ENCODE peak calls at places on chromosomes 1 and 21, in eight cellular contexts. A is suprapubic skin, E is stomach, R is transverse colon, Y is H1, P is A549, T is tibial nerve, H is esophagus muscularis mucosa. Z is an unnamed sample.

GRCh38 chr1:240107058-240107684 is 15.5 kb downstream of the FMN2 start:
- DNase-seq in A (no peak), E (no peak), R (no peak), Y (no peak), P (no peak), T (no peak), H (no peak), Z (no peak)

GRCh38 chr1:173295995-173296394 is 88.9 kb upstream of the TNFSF4 start:
- DNase-seq in A (no peak), E (no peak), R (no peak), Y (no peak), P (no peak), T (no peak), H (no peak), Z (no peak)

GRCh38 chr1:172148213-172148612 is 272.3 kb upstream of the C1orf105 start:
- DNase-seq in A (no peak), E (no peak), R (no peak), Y (no peak), P (no peak), T (no peak), H (no peak), Z (no peak)

GRCh38 chr1:15761729-15762128 is 3.1 kb downstream of the FBLIM1 start:
- DNase-seq in A (no peak), E (no peak), R (no peak), Y (no peak), P (no peak), T (no peak), H (no peak), Z (no peak)

GRCh38 chr1:36513676-36514473 is 31.2 kb upstream of the CSF3R start:
- DNase-seq in A (no peak), E (no peak), R (no peak), Y (no peak), P (no peak), T (no peak), H (no peak), Z (no peak)

GRCh38 chr1:205447457-205448415 is 8.1 kb downstream of the BLACAT1 start:
- DNase-seq in A (no peak), E (no peak), R (no peak), Y (peak; percentile 85), P (no peak), T (no peak), H (no peak), Z (peak; percentile 43)

GRCh38 chr21:33042812-33043211 is 17.1 kb downstream of the OLIG2 start:
- DNase-seq in A (no peak), E (no peak), R (no peak), Y (no peak), P (peak; percentile 8), T (no peak), H (no peak), Z (no peak)

GRCh38 chr1:38152351-38153082 is 105.9 kb upstream of the POU3F1 start:
- DNase-seq in A (no peak), E (no peak), R (no peak), Y (no peak), P (no peak), T (no peak), H (no peak), Z (no peak)

GRCh38 chr1:199173356-199173755 is 534.5 kb downstream of the PTPRC start:
- DNase-seq in A (no peak), E (no peak), R (no peak), Y (no peak), P (no peak), T (no peak), H (no peak), Z (no peak)

GRCh38 chr1:51734899-51735745 is 118.2 kb downstream of the OSBPL9 start:
- DNase-seq in A (no peak), E (no peak), R (no peak), Y (no peak), P (no peak), T (no peak), H (no peak), Z (no peak)

GRCh38 chr1:200258447-200259375 is 151.1 kb downstream of the ZNF281 start:
- DNase-seq in A (no peak), E (no peak), R (no peak), Y (no peak), P (peak; percentile 53), T (no peak), H (peak; percentile 42), Z (no peak)

GRCh38 chr1:112911506-112911905 is 44.5 kb downstream of the SLC16A1 start:
- DNase-seq in A (no peak), E (no peak), R (no peak), Y (peak; percentile 53), P (no peak), T (no peak), H (no peak), Z (no peak)

GRCh38 chr1:169494343-169494742 is 8.6 kb upstream of the SLC19A2 start:
- DNase-seq in A (no peak), E (no peak), R (no peak), Y (no peak), P (no peak), T (no peak), H (no peak), Z (no peak)

DNA sequence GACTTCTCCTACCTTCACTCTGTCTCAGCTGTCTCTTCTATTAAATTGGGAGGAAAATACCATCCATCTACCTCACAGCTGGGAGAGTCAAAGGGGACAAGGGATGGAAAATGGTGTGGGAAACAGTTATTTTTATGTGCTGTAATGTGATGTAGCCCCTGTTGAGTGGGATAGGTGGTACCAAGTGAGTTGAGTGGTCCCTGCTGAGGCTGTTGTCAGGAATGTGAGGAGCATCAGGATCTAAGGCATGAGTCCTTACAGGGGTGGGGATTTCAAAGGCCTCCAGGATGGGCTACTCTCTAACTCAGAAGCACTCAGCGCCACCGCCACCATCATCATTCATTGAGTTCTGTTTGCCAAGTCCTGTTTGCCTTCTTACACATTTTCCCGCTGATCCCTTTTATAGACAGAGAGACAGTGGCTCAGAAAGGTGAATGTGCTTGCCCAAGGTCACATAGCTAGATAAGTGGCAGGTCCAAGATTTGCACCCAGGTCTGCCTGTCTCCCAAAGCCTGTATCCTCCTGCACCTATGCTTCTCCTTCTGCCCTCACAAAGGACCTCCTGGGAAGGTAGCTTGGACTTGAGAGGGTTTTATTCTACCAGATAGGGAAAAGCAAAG is 4.6 kb upstream of the ID3 start:
- DNase-seq in A (no peak), E (no peak), R (no peak), Y (no peak), P (no peak), T (no peak), H (no peak), Z (no peak)
- TF ChIP-seq EP300 in A (no peak), E (no peak), R (no peak), Y (no peak), P (no peak), T (no peak), H (no peak), Z (no peak)

GRCh38 chr1:184792450-184792969 is 37.9 kb upstream of the EDEM3 start:
- DNase-seq in A (no peak), E (peak; percentile 94), R (peak; percentile 74), Y (no peak), P (peak; percentile 49), T (peak; percentile 38), H (peak; percentile 94), Z (no peak)
- TF ChIP-seq POLR2A in A (no peak), E (no peak), R (peak; percentile 27), Y (no peak), P (no peak), T (no peak), H (no peak), Z (no peak)

DNA sequence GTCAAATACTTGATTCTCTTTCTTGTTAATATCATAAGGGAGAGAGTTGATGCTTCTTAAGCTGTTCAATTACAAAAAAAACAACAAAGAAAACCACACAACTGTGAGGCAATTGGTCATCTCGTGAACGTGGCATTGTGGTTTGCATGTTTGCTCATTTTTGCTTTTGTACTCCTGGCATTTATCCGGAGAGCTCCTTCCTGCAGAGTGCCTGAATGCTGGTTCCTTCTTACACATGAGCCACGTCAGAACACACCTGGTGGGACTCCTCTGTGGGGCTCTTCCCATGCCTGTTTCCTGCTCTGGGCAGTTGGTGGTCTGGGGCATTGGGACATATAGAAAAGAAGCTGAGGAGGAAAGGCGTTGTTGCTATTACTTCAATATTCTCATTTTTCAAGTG is 25.7 kb downstream of the KCNK1 start:
- DNase-seq in A (no peak), E (no peak), R (no peak), Y (no peak), P (no peak), T (no peak), H (no peak), Z (no peak)
- H3K4me1 ChIP-seq in A (no peaks in the 10 kb centered on the region), E (peaks cover 9% of the 10 kb centered on the region), R (no peaks in the 10 kb centered on the region), Y (peaks cover 9% of the 10 kb centered on the region), P (no peaks in the 10 kb centered on the region), T (no peaks in the 10 kb centered on the region), H (no peaks in the 10 kb centered on the region), Z (no peaks in the 10 kb centered on the region)

GRCh38 chr1:30901798-30902652 is 6.5 kb downstream of the SDC3 start:
- DNase-seq in A (no peak), E (peak; percentile 33), R (no peak), Y (no peak), P (no peak), T (no peak), H (no peak), Z (no peak)

GRCh38 chr1:30900931-30901560 is 7.5 kb downstream of the SDC3 start:
- DNase-seq in A (no peak), E (no peak), R (no peak), Y (no peak), P (no peak), T (no peak), H (no peak), Z (no peak)

GRCh38 chr1:30899577-30900389 is 8.8 kb downstream of the SDC3 start:
- DNase-seq in A (no peak), E (no peak), R (no peak), Y (no peak), P (no peak), T (no peak), H (no peak), Z (no peak)

GRCh38 chr1:30898031-30898815 is 10.3 kb downstream of the SDC3 start:
- DNase-seq in A (no peak), E (no peak), R (no peak), Y (no peak), P (no peak), T (no peak), H (no peak), Z (no peak)

DNA sequence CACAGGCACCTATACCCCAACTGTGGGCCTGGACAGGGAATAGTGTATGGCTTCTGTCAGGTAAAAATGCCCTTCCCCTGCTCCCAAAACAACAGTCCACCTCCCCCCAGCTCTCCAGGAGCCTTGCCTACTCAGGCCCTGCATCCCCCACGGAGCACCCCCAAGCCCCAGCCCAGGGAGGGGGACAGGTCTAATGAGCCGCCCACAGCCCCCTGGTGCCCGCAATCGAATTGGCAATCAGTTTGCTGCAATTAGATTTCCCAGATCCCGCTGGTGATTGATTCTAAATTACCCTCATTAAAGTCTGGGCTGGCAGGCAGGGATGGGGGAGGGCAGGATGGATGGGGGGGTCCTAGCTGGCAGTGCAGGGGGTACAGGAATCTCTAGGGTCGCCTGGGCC is 8.1 kb downstream of the SDC3 start:
- DNase-seq in A (no peak), E (no peak), R (no peak), Y (no peak), P (no peak), T (no peak), H (no peak), Z (no peak)
- TF ChIP-seq EP300 in A (no peak), E (no peak), R (no peak), Y (no peak), P (no peak), T (no peak), H (no peak), Z (no peak)

GRCh38 chr1:167221804-167222610 is 1.3 kb downstream of the POU2F1 start:
- DNase-seq in A (peak; percentile 83), E (peak; percentile 79), R (peak; percentile 80), Y (peak; percentile 76), P (peak; percentile 17), T (peak; percentile 17), H (peak; percentile 92), Z (peak; percentile 42)
- TF ChIP-seq POLR2A in A (no peak), E (no peak), R (peak; percentile 95), Y (no peak), P (no peak), T (peak; percentile 67), H (no peak), Z (peak; percentile 53)

Z was measured in ovary.